ENCODE peak calls at places on chromosomes 4 and X, in eight cellular contexts. O, H, F, N, A, P, Y and V are unnamed samples. For H3K4me1, the result is how much of the 10 kb centered on the place peaks cover.

GRCh38 chr4:79225360-79225759 is 100.5 kb downstream of the NAA11 start:
- DNase-seq in O (no peak), H (peak), F (no peak), N (no peak), A (no peak), P (no peak), Y (no peak), V (no peak)

GRCh38 chr4:183099537-183100297 is 660 bp downstream of the WWC2 start:
- DNase-seq in O (no peak), H (no peak), F (peak), N (no peak), A (peak), P (no peak), Y (no peak), V (no peak)

GRCh38 chr4:156615066-156615514 is 356.5 kb downstream of the PDGFC start:
- DNase-seq in O (no peak), H (peak), F (no peak), N (no peak), A (no peak), P (no peak), Y (no peak), V (no peak)

GRCh38 chrX:124194209-124194608 is 138.3 kb upstream of the TEX13D start:
- DNase-seq in O (no peak), H (peak), F (no peak), N (no peak), A (no peak), P (no peak), Y (no peak), V (no peak)

GRCh38 chrX:120380699-120381098 is 18.8 kb downstream of the ATP1B4 start:
- DNase-seq in O (peak), H (no peak), F (peak), N (no peak), A (peak), P (peak), Y (peak), V (no peak)

GRCh38 chr4:101200561-101200960 is 146.8 kb downstream of the PPP3CA start:
- DNase-seq in O (no peak), H (peak), F (no peak), N (no peak), A (peak), P (no peak), Y (no peak), V (no peak)

GRCh38 chrX:68832101-68832416 is 3.2 kb downstream of the EFNB1 start:
- DNase-seq in O (peak), H (peak), F (peak), N (peak), A (no peak), P (peak), Y (no peak), V (no peak)

GRCh38 chrX:94288325-94288724 is 614.3 kb downstream of the FAM133A start:
- DNase-seq in O (no peak), H (no peak), F (no peak), N (no peak), A (no peak), P (no peak), Y (peak), V (no peak)

GRCh38 chr4:169823685-169824084 is 65.9 kb upstream of the HPF1 start:
- DNase-seq in O (peak), H (peak), F (peak), N (no peak), A (peak), P (peak), Y (peak), V (no peak)

GRCh38 chr4:152605641-152606304 is 69.9 kb upstream of the FBXW7 start:
- DNase-seq in O (no peak), H (peak), F (peak), N (no peak), A (no peak), P (no peak), Y (no peak), V (no peak)

DNA sequence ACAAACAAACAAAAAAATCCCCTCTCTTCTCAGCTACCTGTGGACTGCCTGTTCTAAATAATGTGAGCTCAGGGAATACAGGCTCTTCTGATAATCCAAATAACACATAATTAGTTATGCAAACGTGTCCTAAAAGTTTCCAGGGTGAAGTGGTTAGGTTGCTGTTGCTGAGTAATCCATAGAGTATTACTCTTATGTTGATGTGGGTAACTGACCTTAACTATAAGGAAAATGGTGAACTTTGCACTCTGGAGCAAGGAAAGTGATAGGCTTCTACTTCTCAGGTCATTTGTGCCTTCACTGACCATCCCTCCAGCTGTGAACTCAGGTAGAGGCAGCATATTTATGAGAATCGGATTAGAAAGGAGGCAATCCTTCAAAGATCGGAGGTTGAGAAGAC is 19.9 kb downstream of the MSN start:
- DNase-seq in O (no peak), H (no peak), F (no peak), N (no peak), A (no peak), P (no peak), Y (no peak), V (no peak)
- H3K4me1 ChIP-seq in O (half or more), H (under half), F (under half), N (under half), A (half or more), P (half or more), Y (under half), V (under half)

DNA sequence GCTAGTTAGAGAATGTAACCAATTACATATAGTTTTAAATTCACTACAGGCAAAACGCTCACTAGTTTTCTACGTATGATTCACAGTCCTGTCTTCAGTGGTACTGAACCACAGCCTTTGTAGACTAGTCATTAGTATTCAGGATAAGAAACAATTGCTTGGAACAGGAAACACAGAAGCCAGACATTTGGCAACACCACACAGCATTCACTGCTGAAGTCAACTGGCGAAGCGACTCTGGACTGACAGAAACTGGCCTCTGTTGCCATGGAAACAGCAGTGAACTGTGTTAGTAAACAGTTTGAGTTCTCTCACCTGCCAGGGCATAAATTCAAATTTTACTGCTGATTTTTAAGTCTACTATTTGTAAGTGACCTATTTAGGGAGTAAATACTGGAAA is 57.6 kb downstream of the MAPK10 start:
- DNase-seq in O (no peak), H (peak), F (no peak), N (peak), A (no peak), P (no peak), Y (no peak), V (no peak)
- H3K4me1 ChIP-seq in O (under half), H (under half), F (under half), N (under half), A (under half), P (under half), Y (under half), V (under half)

GRCh38 chrX:1506916-1507315 is 30.1 kb downstream of the P2RY8 start:
- DNase-seq in O (no peak), H (no peak), F (no peak), N (no peak), A (no peak), P (peak), Y (no peak), V (no peak)
- H3K4me1 ChIP-seq in O (half or more), H (under half), F (under half), N (under half), A (under half), P (under half), Y (under half), V (under half)

DNA sequence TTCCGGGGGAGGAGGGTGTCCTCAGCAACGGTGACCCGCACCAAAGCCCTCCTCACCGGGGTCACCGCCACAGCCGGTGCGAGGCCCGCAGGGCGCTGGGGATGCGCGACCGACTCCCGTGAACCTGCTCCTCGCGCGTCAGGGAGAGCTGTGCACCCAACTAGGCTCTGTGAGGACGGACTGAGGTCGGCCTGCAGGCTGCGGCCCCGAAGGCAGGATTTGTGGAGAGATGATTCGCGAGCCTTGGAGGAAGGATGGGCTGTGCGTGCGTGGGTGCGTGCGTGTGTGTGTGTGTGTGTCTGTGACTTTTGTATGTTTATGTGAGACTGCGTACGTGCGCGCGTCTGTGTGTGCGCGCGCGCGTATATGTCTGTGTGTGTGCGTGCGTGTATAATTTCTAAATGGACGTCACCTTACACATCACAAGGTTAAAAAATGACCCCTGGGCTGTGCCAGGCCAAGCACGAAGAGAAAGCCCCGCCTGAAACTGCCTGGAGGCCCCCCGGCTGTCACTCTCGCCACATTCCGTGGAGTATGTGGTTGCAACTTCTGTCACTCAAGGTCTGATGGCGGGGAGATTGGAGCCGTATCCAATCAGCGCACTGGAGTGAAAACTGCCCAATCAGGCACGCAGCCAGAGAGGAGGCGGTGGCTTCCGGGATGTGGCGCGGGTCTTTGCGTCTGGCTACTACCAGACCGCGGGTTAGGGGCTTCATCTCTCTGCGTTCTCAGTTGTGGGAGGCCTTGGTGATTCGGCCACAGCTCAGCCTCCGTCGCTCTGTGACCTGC is at the start of gene ZNF141:
- DNase-seq in O (peak), H (peak), F (peak), N (peak), A (peak), P (peak), Y (peak), V (peak)
- H3K4me1 ChIP-seq in O (under half), H (under half), F (under half), N (under half), A (under half), P (under half), Y (under half), V (under half)

DNA sequence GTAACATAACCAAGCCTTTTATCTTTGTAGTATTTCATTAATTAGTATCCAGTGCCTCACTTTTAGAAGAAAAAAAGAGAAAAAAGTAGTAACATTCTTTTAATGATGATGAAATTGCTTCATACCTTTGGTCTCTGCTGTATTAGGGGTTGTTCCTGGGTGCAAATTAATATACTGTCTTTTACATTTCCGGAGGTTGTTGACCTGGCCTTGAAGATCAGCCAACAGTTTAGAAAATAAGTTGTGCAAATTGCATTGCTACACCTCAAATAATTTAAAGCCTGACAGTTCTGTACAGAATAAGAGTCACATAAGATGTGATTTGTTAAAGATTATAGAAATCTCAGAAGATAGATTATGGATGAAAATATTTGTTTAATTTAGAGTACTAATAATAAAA is 3.8 kb downstream of the NFKB1 start:
- DNase-seq in O (no peak), H (no peak), F (no peak), N (no peak), A (no peak), P (no peak), Y (no peak), V (no peak)
- H3K4me1 ChIP-seq in O (under half), H (under half), F (under half), N (under half), A (under half), P (under half), Y (under half), V (half or more)

GRCh38 chr4:6942238-6942800 is 32.7 kb downstream of the TBC1D14 start:
- DNase-seq in O (peak), H (peak), F (peak), N (no peak), A (peak), P (peak), Y (no peak), V (no peak)
- H3K4me1 ChIP-seq in O (half or more), H (under half), F (under half), N (under half), A (half or more), P (under half), Y (under half), V (under half)

GRCh38 chrX:142204522-142205433 is at the start of gene MAGEC2:
- DNase-seq in O (no peak), H (no peak), F (no peak), N (no peak), A (no peak), P (no peak), Y (no peak), V (no peak)
- H3K4me1 ChIP-seq in O (under half), H (under half), F (under half), N (under half), A (under half), P (under half), Y (under half), V (under half)